ENCODE peak calls at places on chromosome 14, in five cellular contexts. Z is K562, E is WTC11, O is HepG2, Q is GM12878. D is an unnamed sample.

GRCh38 chr14:81562818-81563217 is 29.2 kb upstream of the SEL1L start:
- DNase-seq in Z (no peak), E (no peak), O (no peak), Q (no peak), D (no peak)

GRCh38 chr14:66070542-66071319 is 415.4 kb upstream of the CCDC196 start:
- DNase-seq in Z (peak; percentile 47), E (peak; percentile 91), O (peak; percentile 18), Q (no peak), D (peak; percentile 16)

GRCh38 chr14:40652089-40652691 is 954.5 kb upstream of the LRFN5 start:
- DNase-seq in Z (no peak), E (no peak), O (no peak), Q (no peak), D (no peak)

GRCh38 chr14:78135450-78135891 is 34.7 kb upstream of the NRXN3 start:
- DNase-seq in Z (peak; percentile 16), E (no peak), O (no peak), Q (no peak), D (peak; percentile 85)

GRCh38 chr14:96160030-96160912 is 44.4 kb upstream of the BDKRB2 start:
- DNase-seq in Z (no peak), E (no peak), O (no peak), Q (no peak), D (peak; percentile 37)

GRCh38 chr14:26765768-26766550 is 168.1 kb upstream of the NOVA1 start:
- DNase-seq in Z (no peak), E (no peak), O (no peak), Q (no peak), D (no peak)

GRCh38 chr14:69616408-69616773 is 5.0 kb downstream of the SUSD6 start:
- DNase-seq in Z (no peak), E (no peak), O (no peak), Q (no peak), D (no peak)

GRCh38 chr14:60485600-60486251 is at the start of gene C14orf39:
- DNase-seq in Z (peak; percentile 86), E (peak; percentile 68), O (no peak), Q (no peak), D (no peak)

GRCh38 chr14:72607386-72608125 is 286.3 kb downstream of the DPF3 start:
- DNase-seq in Z (no peak), E (no peak), O (no peak), Q (no peak), D (no peak)

GRCh38 chr14:89702151-89702936 is 252.2 kb downstream of the EFCAB11 start:
- DNase-seq in Z (no peak), E (no peak), O (no peak), Q (no peak), D (no peak)

GRCh38 chr14:98297567-98297966 is 974.4 kb downstream of the BCL11B start:
- DNase-seq in Z (no peak), E (no peak), O (no peak), Q (no peak), D (no peak)

GRCh38 chr14:98304574-98304973 is 967.4 kb downstream of the BCL11B start:
- DNase-seq in Z (no peak), E (no peak), O (no peak), Q (no peak), D (no peak)

GRCh38 chr14:98296895-98297294 is 975.1 kb downstream of the BCL11B start:
- DNase-seq in Z (no peak), E (no peak), O (no peak), Q (no peak), D (no peak)

GRCh38 chr14:98293527-98293926 is 978.5 kb downstream of the BCL11B start:
- DNase-seq in Z (no peak), E (no peak), O (no peak), Q (no peak), D (no peak)

DNA sequence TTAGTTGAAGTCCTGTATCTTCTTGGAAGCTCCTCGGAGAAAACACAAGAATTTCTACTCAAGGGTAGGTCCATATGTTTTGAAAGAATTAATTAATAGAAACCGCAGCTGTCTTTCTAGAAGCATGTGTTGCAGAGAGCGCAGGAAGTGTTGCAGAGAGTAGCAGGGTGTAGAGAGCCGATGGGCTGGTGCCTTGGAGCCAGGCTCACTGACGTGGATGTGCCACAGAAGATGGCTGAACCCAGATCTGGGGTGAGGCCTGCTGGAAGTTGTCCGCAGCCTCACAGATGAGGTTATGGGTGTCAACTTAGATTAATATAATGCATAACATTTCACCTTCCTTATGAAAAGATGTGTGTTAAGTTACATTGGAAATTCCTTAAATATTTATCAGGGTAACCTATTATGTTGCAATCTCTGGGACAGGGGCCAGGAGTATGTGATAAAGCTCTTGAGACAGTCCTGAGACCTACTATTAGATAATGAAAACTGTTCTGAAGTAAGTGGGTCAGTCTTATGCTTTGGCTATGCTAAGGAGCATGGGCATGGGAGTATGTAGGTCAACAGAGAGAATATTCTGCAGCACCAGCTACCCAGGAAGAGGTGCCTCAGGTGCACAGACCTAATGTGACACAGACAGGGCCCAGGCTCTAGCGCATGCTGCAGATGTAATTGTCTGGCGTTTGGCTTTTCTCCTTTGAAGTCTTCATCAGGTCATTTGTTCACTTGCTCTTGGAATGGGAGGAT is 973.3 kb downstream of the BCL11B start:
- DNase-seq in Z (no peak), E (no peak), O (no peak), Q (no peak), D (no peak)
- TF ChIP-seq ESRRA in Z (no peak), E (no peak), O (no peak), Q (no peak), D (no peak)

GRCh38 chr14:79629891-79630560 is 581.3 kb downstream of the DIO2 start:
- DNase-seq in Z (no peak), E (no peak), O (no peak), Q (no peak), D (no peak)
- TF ChIP-seq ESRRA in Z (no peak), E (no peak), O (no peak), Q (no peak), D (no peak)

GRCh38 chr14:74964787-74965769 is 9.7 kb upstream of the PGF start:
- DNase-seq in Z (no peak), E (no peak), O (no peak), Q (no peak), D (no peak)

GRCh38 chr14:74962059-74962458 is 6.7 kb upstream of the PGF start:
- DNase-seq in Z (no peak), E (no peak), O (no peak), Q (no peak), D (no peak)

GRCh38 chr14:74962493-74962892 is 7.1 kb upstream of the PGF start:
- DNase-seq in Z (no peak), E (no peak), O (no peak), Q (no peak), D (no peak)

GRCh38 chr14:74963178-74963704 is 7.8 kb upstream of the PGF start:
- DNase-seq in Z (no peak), E (no peak), O (no peak), Q (no peak), D (no peak)

GRCh38 chr14:74963705-74964271 is 8.4 kb upstream of the PGF start:
- DNase-seq in Z (no peak), E (no peak), O (no peak), Q (no peak), D (no peak)
- TF ChIP-seq ESRRA in Z (no peak), E (no peak), O (no peak), Q (no peak), D (no peak)

GRCh38 chr14:100710391-100711116 is 16.1 kb upstream of the DLK1 start:
- DNase-seq in Z (no peak), E (no peak), O (no peak), Q (no peak), D (no peak)
- TF ChIP-seq ESRRA in Z (no peak), E (no peak), O (no peak), Q (no peak), D (no peak)

DNA sequence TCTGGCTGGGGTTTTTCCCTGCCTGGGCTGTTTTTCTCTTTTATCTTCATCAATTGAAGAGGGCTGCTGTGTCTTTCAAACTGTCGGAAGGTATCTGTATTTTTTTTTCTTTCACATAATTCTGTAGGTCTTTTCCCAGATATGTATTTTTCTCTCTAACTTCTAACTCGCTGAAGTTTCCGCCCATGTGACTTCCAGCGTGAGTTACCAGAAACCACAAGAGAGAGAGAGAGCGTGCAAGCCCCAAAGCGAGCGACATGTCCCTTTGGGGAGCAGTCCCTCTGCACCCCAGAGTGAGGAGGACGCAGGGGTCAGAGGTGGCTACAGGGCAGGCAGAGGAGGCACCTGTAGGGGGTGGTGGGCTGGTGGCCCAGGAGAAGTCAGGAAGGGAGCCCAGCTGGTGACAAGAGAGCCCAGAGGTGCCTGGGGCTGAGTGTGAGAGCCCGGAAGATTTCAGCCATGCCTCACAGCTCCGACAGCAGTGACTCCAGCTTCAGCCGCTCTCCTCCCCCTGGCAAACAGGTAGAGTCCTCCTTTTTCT is at the start of gene BATF:
- DNase-seq in Z (no peak), E (no peak), O (no peak), Q (no peak), D (no peak)
- TF ChIP-seq ESRRA in Z (peak; percentile 16), E (no peak), O (no peak), Q (no peak), D (no peak)

D was measured in A549.